ENCODE peak calls at places on chromosomes 13 and 19, in eight cellular contexts. H is cardiac muscle cell, N is heart left ventricle, D is IMR-90, P is fibroblast of lung, O is adrenal gland, S is gastrocnemius medialis, M is tibial artery. R is an unnamed sample. For H3K36me3 and H3K4me1, the result is how much of the 10 kb centered on the place peaks cover.

GRCh38 chr19:31262673-31263308 is 86.4 kb downstream of the TSHZ3 start:
- DNase-seq in N (no peak), P (no peak), S (no peak), H (no peak), O (peak), M (peak), D (peak), R (no peak)

GRCh38 chr13:24625870-24626419 is 54.3 kb upstream of the ATP12A start:
- DNase-seq in N (no peak), S (no peak), P (no peak), H (no peak), M (no peak), D (no peak), O (no peak), R (no peak)

GRCh38 chr19:5621945-5622464 is 571 bp downstream of the SAFB2 start:
- DNase-seq in P (no peak), D (no peak), O (peak), M (peak), S (peak), N (peak), H (no peak), R (peak)

GRCh38 chr13:21243045-21243842 is 66.8 kb downstream of the MRPL57 start:
- DNase-seq in O (peak), M (no peak), P (no peak), H (no peak), N (no peak), S (no peak), D (no peak), R (no peak)

GRCh38 chr13:24606486-24607170 is 73.6 kb upstream of the ATP12A start:
- DNase-seq in P (no peak), D (no peak), S (no peak), O (no peak), M (no peak), H (no peak), N (no peak), R (no peak)

GRCh38 chr19:33224694-33225457 is 774 bp downstream of the SLC7A10 start:
- DNase-seq in P (no peak), H (no peak), N (no peak), M (no peak), D (no peak), O (no peak), S (no peak), R (no peak)

GRCh38 chr13:24187185-24187584 is 26.7 kb downstream of the SPATA13 start:
- DNase-seq in M (no peak), H (no peak), O (no peak), N (no peak), P (peak), D (peak), S (no peak), R (no peak)

GRCh38 chr19:50046649-50047503 is 21.1 kb downstream of the ZNF473 start:
- DNase-seq in N (no peak), S (no peak), D (peak), O (peak), M (no peak), H (peak), P (no peak), R (peak)

GRCh38 chr13:110113284-110113764 is 193.6 kb downstream of the COL4A1 start:
- DNase-seq in P (peak), O (no peak), S (peak), D (peak), M (no peak), H (no peak), N (no peak), R (no peak)

GRCh38 chr13:39942177-39942900 is 286.9 kb downstream of the COG6 start:
- DNase-seq in H (no peak), S (no peak), O (no peak), M (no peak), P (no peak), N (no peak), D (no peak), R (no peak)

GRCh38 chr13:44158741-44159632 is 214.6 kb upstream of the SERP2 start:
- DNase-seq in D (no peak), N (no peak), S (peak), O (no peak), H (no peak), P (peak), M (peak), R (no peak)

GRCh38 chr13:31767175-31767900 is 28.0 kb downstream of the RXFP2 start:
- DNase-seq in M (no peak), H (no peak), S (peak), P (peak), N (no peak), D (peak), O (no peak), R (no peak)

GRCh38 chr19:30651066-30651465 is 278.9 kb downstream of the ZNF536 start:
- DNase-seq in D (no peak), M (no peak), S (no peak), N (no peak), H (no peak), O (no peak), P (no peak), R (peak)

GRCh38 chr13:112852392-112852791 is 116.6 kb upstream of the MCF2L start:
- DNase-seq in P (no peak), D (no peak), N (no peak), O (no peak), S (no peak), M (no peak), H (no peak), R (no peak)

GRCh38 chr13:69857188-69857821 is 250.3 kb upstream of the ATXN8OS start:
- DNase-seq in M (no peak), P (peak), O (no peak), H (peak), S (no peak), N (no peak), D (peak), R (no peak)

GRCh38 chr13:30181856-30182651 is 125.3 kb downstream of the KATNAL1 start:
- DNase-seq in H (no peak), P (no peak), S (no peak), O (no peak), N (no peak), D (no peak), M (no peak), R (no peak)

GRCh38 chr19:31096047-31096446 is 253.2 kb downstream of the TSHZ3 start:
- DNase-seq in N (no peak), P (no peak), H (peak), S (peak), O (no peak), D (no peak), M (no peak), R (no peak)

GRCh38 chr19:16078759-16079707 is 2.7 kb downstream of the TPM4 start:
- DNase-seq in P (peak), N (peak), O (peak), S (peak), H (peak), M (peak), D (peak), R (no peak)

GRCh38 chr13:100673376-100673830 is 1.2 kb downstream of the TMTC4 start:
- DNase-seq in D (no peak), S (no peak), O (peak), N (no peak), P (no peak), M (no peak), H (peak), R (no peak)

GRCh38 chr13:101390461-101390860 is 25.8 kb downstream of the NALCN start:
- DNase-seq in D (peak), O (no peak), H (no peak), N (no peak), M (no peak), S (no peak), P (peak), R (no peak)

GRCh38 chr19:9073806-9074205 is 13.1 kb upstream of the OR1M1 start:
- DNase-seq in O (no peak), S (no peak), P (no peak), D (no peak), M (no peak), H (no peak), N (no peak), R (no peak)

GRCh38 chr19:48000846-48001245 is 6.4 kb downstream of the ELSPBP1 start:
- DNase-seq in P (no peak), D (no peak), H (no peak), M (no peak), S (no peak), N (no peak), O (no peak), R (no peak)

GRCh38 chr13:112876305-112877000 is 92.6 kb upstream of the MCF2L start:
- DNase-seq in P (no peak), S (no peak), N (no peak), H (no peak), O (no peak), M (no peak), D (no peak), R (no peak)

GRCh38 chr19:14689598-14690503 is at the start of gene ZNF333:
- DNase-seq in P (peak), D (peak), S (peak), H (peak), N (peak), O (peak), M (peak), R (peak)

GRCh38 chr19:45792482-45793177 is at the start of gene DMWD:
- DNase-seq in D (peak), S (peak), M (peak), H (peak), O (peak), P (peak), N (peak), R (peak)

GRCh38 chr19:18699403-18700054 is 16.0 kb downstream of the CRTC1 start:
- DNase-seq in M (no peak), S (no peak), D (no peak), N (no peak), H (no peak), O (no peak), P (no peak), R (no peak)

GRCh38 chr19:53730391-53730790 is 93.7 kb downstream of the NLRP12 start:
- DNase-seq in D (no peak), O (no peak), H (no peak), M (no peak), P (no peak), N (no peak), S (no peak), R (no peak)

GRCh38 chr13:51058461-51059167 is 52.5 kb downstream of the C13orf42 start:
- DNase-seq in N (no peak), P (no peak), H (peak), M (no peak), S (no peak), D (no peak), O (no peak), R (no peak)

GRCh38 chr19:18939922-18940775 is 868 bp downstream of the HOMER3 start:
- DNase-seq in P (peak), O (peak), S (peak), D (peak), N (peak), M (peak), H (peak), R (peak)

GRCh38 chr13:109649713-109650112 is 136.7 kb downstream of the IRS2 start:
- DNase-seq in M (no peak), S (no peak), D (no peak), P (no peak), N (no peak), O (no peak), H (no peak), R (no peak)

GRCh38 chr19:41584260-41584810 is 8.4 kb downstream of the CEACAM21 start:
- DNase-seq in N (no peak), M (no peak), S (no peak), P (no peak), O (no peak), H (no peak), D (no peak), R (no peak)

GRCh38 chr19:54674021-54674617 is 11.3 kb downstream of the LILRB4 start:
- DNase-seq in D (no peak), H (no peak), O (no peak), S (no peak), M (no peak), N (no peak), P (no peak), R (no peak)

DNA sequence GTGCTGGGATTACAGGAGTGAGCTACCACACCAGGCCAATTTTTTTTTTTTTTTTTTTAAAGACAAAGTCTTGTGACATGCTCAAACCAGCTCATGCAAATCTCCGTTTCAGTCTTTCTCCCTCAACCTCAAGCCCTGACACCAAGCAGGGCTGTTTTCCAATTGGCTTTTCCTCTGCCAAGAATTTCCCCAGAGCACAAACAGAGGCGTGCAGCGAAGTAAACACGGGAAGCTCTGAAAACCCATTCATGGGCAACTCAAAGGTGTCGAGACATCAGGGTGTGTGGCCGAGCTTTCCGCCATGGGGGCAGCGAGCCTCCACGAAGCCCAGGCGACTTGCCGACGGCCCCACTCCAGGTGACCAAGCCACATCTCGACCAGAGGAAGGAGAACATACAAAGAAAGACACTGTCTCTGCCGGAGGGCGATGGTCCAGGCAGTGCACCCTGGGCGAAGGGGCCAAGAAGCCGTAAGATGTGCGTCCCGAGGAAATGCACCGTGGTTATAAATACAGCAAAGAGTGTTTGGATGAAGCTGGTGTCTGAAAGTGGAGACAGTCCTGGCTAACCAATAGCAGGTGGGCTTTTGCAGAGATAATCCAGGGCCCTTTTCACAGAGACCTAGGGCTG is 69.9 kb downstream of the INSR start:
- DNase-seq in S (peak), M (peak), O (peak), N (no peak), H (no peak), D (peak), P (peak), R (peak)
- H3K27ac ChIP-seq in S (peak), M (peak), O (no peak), N (peak), H (no peak), D (no peak), P (no peak), R (peak)

GRCh38 chr13:104416973-104417372 is 1350.8 kb upstream of the SLC10A2 start:
- DNase-seq in D (no peak), P (no peak), S (no peak), H (no peak), O (no peak), N (no peak), M (no peak), R (no peak)
- H3K36me3 ChIP-seq in D (under half), P (under half), S (under half), H (under half), O (under half), N (under half), M (under half), R (under half)

GRCh38 chr13:77693449-77693940 is 4.0 kb upstream of the SLAIN1 start:
- DNase-seq in P (no peak), O (no peak), M (no peak), S (no peak), D (no peak), H (no peak), N (no peak), R (no peak)
- H3K4me1 ChIP-seq in P (under half), O (under half), M (under half), S (under half), D (under half), H (under half), N (under half), R (under half)

DNA sequence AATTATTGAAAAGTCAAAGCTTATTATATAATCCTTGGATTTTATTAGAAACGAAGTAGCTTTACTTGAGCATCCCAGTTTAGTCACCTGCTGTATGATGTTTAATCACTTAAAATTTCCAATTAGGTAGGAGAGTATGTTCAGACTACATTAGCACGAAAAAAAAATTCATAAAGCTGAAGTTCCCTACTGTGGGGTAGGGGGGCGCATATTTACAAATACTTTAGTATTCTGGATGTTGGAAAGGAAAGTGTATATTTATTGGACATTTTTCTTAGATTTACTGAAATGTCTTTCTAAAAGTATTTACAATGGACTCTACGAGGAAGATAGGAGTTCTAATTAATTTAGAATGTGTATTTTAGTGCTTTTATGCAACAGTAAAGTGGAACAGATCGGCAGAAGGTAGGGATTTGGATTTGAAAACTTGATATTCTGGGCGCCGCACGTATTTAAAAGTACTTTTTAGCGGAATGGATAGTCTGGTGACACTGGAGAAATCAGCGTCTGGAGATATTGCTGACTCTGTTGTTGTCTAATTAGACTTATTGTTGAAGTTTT is 1.9 kb downstream of the CDK8 start:
- DNase-seq in P (peak), D (peak), O (no peak), H (peak), S (no peak), M (no peak), N (no peak), R (no peak)
- H3K27ac ChIP-seq in P (no peak), D (no peak), O (no peak), H (peak), S (peak), M (no peak), N (peak), R (peak)